ENCODE peak calls at places on chromosomes 11 and 22, in six cellular contexts. D, L, Q, U, N and S are unnamed samples.
A peak's percentile ranks its signal among the peaks of the same experiment; 100 is the strongest.

GRCh38 chr22:23237201-23237798 is 57.0 kb downstream of the BCR start:
- DNase-seq in D (no peak), L (peak; percentile 90), Q (no peak), U (peak; percentile 56), N (peak; percentile 64), S (peak; percentile 90)

GRCh38 chr22:25350551-25350971 is 131.1 kb downstream of the CRYBB2 start:
- DNase-seq in D (no peak), L (no peak), Q (no peak), U (no peak), N (no peak), S (no peak)

GRCh38 chr22:22930571-22931556 is 43.2 kb downstream of the IGLL5 start:
- DNase-seq in D (no peak), L (no peak), Q (no peak), U (no peak), N (no peak), S (no peak)

GRCh38 chr11:18624161-18624560 is 10.0 kb downstream of the SPTY2D1 start:
- DNase-seq in D (no peak), L (no peak), Q (no peak), U (no peak), N (no peak), S (no peak)

GRCh38 chr11:64834031-64834722 is 10.3 kb downstream of the CDC42BPG start:
- DNase-seq in D (no peak), L (no peak), Q (no peak), U (no peak), N (no peak), S (no peak)

GRCh38 chr22:35128637-35129036 is 62.7 kb downstream of the ISX start:
- DNase-seq in D (no peak), L (no peak), Q (no peak), U (no peak), N (no peak), S (no peak)

GRCh38 chr11:70243912-70244652 is 26.4 kb upstream of the PPFIA1 start:
- DNase-seq in D (no peak), L (no peak), Q (no peak), U (no peak), N (no peak), S (no peak)

GRCh38 chr11:95154514-95154913 is 64.9 kb downstream of the ENDOD1 start:
- DNase-seq in D (peak; percentile 70), L (no peak), Q (no peak), U (peak; percentile 33), N (no peak), S (no peak)

GRCh38 chr22:20979243-20979809 is 2.8 kb upstream of the LZTR1 start:
- DNase-seq in D (peak; percentile 70), L (no peak), Q (no peak), U (peak; percentile 85), N (peak; percentile 59), S (peak; percentile 71)

GRCh38 chr11:34158661-34159060 is 53.2 kb downstream of the NAT10 start:
- DNase-seq in D (no peak), L (no peak), Q (no peak), U (no peak), N (no peak), S (no peak)

GRCh38 chr22:45602004-45602733 is 69.5 kb upstream of the ATXN10 start:
- DNase-seq in D (no peak), L (no peak), Q (no peak), U (no peak), N (no peak), S (no peak)

GRCh38 chr11:116852261-116853125 is 15.1 kb upstream of the APOA1 start:
- DNase-seq in D (no peak), L (no peak), Q (no peak), U (peak; percentile 21), N (peak; percentile 35), S (no peak)

GRCh38 chr11:118609380-118610219 is 2.2 kb downstream of the PHLDB1 start:
- DNase-seq in D (no peak), L (peak; percentile 60), Q (no peak), U (peak; percentile 40), N (peak; percentile 30), S (no peak)

GRCh38 chr11:103450241-103450640 is 341.0 kb downstream of the DYNC2H1 start:
- DNase-seq in D (no peak), L (no peak), Q (no peak), U (no peak), N (no peak), S (no peak)

GRCh38 chr11:26762089-26762488 is 40.2 kb upstream of the SLC5A12 start:
- DNase-seq in D (no peak), L (no peak), Q (no peak), U (no peak), N (no peak), S (no peak)

GRCh38 chr11:45089845-45090499 is 56.5 kb upstream of the PRDM11 start:
- DNase-seq in D (no peak), L (no peak), Q (no peak), U (no peak), N (no peak), S (no peak)

GRCh38 chr11:84722583-84723108 is 904.5 kb downstream of the DLG2 start:
- DNase-seq in D (peak; percentile 28), L (no peak), Q (no peak), U (no peak), N (no peak), S (no peak)

GRCh38 chr11:69938206-69938605 is 119.0 kb upstream of the FGF3 start:
- DNase-seq in D (no peak), L (no peak), Q (no peak), U (no peak), N (no peak), S (no peak)

GRCh38 chr11:76604081-76604601 is 66.4 kb downstream of the LRRC32 start:
- DNase-seq in D (no peak), L (no peak), Q (no peak), U (no peak), N (no peak), S (no peak)

GRCh38 chr22:39289445-39290247 is 29.8 kb downstream of the RPL3 start:
- DNase-seq in D (no peak), L (no peak), Q (no peak), U (no peak), N (no peak), S (no peak)

GRCh38 chr11:9293646-9294045 is 20.7 kb downstream of the TMEM41B start:
- DNase-seq in D (no peak), L (no peak), Q (no peak), U (no peak), N (no peak), S (no peak)

GRCh38 chr22:27171212-27171611 is 513.8 kb downstream of the MIAT start:
- DNase-seq in D (no peak), L (no peak), Q (no peak), U (no peak), N (no peak), S (no peak)

GRCh38 chr11:114782650-114783310 is 104.5 kb downstream of the NXPE2 start:
- DNase-seq in D (no peak), L (no peak), Q (no peak), U (no peak), N (no peak), S (no peak)

GRCh38 chr22:49180683-49181024 is 647.0 kb downstream of the BRD1 start:
- DNase-seq in D (no peak), L (no peak), Q (no peak), U (no peak), N (no peak), S (no peak)

GRCh38 chr11:12673924-12674570 is at the start of gene TEAD1:
- DNase-seq in D (peak; percentile 98), L (peak; percentile 97), Q (peak; percentile 78), U (peak; percentile 97), N (peak; percentile 99), S (peak; percentile 98)

GRCh38 chr11:76173663-76174062 is 32.6 kb downstream of the WNT11 start:
- DNase-seq in D (no peak), L (no peak), Q (no peak), U (no peak), N (no peak), S (no peak)

GRCh38 chr11:128409476-128409875 is 177.9 kb downstream of the ETS1 start:
- DNase-seq in D (no peak), L (no peak), Q (no peak), U (peak; percentile 70), N (no peak), S (no peak)

GRCh38 chr11:57514538-57515331 is 767 bp downstream of the SLC43A1 start:
- DNase-seq in D (peak; percentile 51), L (peak; percentile 53), Q (no peak), U (peak; percentile 52), N (peak; percentile 60), S (peak; percentile 83)

GRCh38 chr22:19762315-19763140 is 1.9 kb downstream of the TBX1 start:
- DNase-seq in D (no peak), L (no peak), Q (no peak), U (peak; percentile 54), N (no peak), S (no peak)

GRCh38 chr22:31332886-31333285 is 13.3 kb downstream of the PATZ1 start:
- DNase-seq in D (no peak), L (no peak), Q (no peak), U (peak; percentile 29), N (no peak), S (no peak)

GRCh38 chr11:116657842-116658825 is 114.7 kb downstream of the BUD13 start:
- DNase-seq in D (no peak), L (no peak), Q (no peak), U (no peak), N (no peak), S (no peak)

GRCh38 chr11:536841-537621 is at the start of gene LRRC56:
- DNase-seq in D (peak; percentile 89), L (no peak), Q (peak; percentile 69), U (peak; percentile 66), N (peak; percentile 70), S (peak; percentile 76)

GRCh38 chr11:116055064-116055463 is 550.8 kb upstream of the CADM1 start:
- DNase-seq in D (no peak), L (no peak), Q (no peak), U (no peak), N (no peak), S (no peak)

GRCh38 chr22:43826142-43827093 is 14.3 kb upstream of the EFCAB6 start:
- DNase-seq in D (no peak), L (no peak), Q (no peak), U (no peak), N (no peak), S (peak; percentile 46)

GRCh38 chr11:80103149-80103859 is 662.5 kb upstream of the TENM4 start:
- DNase-seq in D (no peak), L (no peak), Q (peak; percentile 72), U (no peak), N (no peak), S (no peak)

GRCh38 chr11:29279716-29280115 is 737.1 kb downstream of the KCNA4 start:
- DNase-seq in D (no peak), L (no peak), Q (no peak), U (no peak), N (no peak), S (no peak)